ENCODE peak calls at places on chromosome 15, in four cellular contexts. B is transverse colon, I is Peyer's patch, P is HCT116. R is an unnamed sample.

GRCh38 chr15:32646304-32646703 is 4.8 kb downstream of the SCG5 start:
- DNase-seq in B (no peak), I (no peak), P (no peak), R (no peak)

GRCh38 chr15:80234883-80235282 is 17.1 kb downstream of the CTXND1 start:
- DNase-seq in P (peak; percentile 40), B (peak; percentile 44), I (peak; percentile 38), R (peak; percentile 12)

GRCh38 chr15:62782100-62782791 is 260.3 kb upstream of the TPM1 start:
- DNase-seq in B (peak; percentile 54), P (peak; percentile 56), I (no peak), R (peak; percentile 29)

GRCh38 chr15:80804970-80805495 is 25.9 kb downstream of the CEMIP start:
- DNase-seq in I (no peak), P (no peak), B (no peak), R (no peak)

GRCh38 chr15:91593081-91593480 is 260.4 kb upstream of the SLCO3A1 start:
- DNase-seq in I (no peak), B (no peak), P (no peak), R (no peak)

GRCh38 chr15:78620021-78620838 is 566 bp downstream of the CHRNA3 start:
- DNase-seq in P (no peak), I (no peak), B (no peak), R (no peak)

GRCh38 chr15:52652984-52653383 is 26.2 kb downstream of the ATOSA start:
- DNase-seq in P (no peak), I (no peak), B (peak; percentile 12), R (no peak)

GRCh38 chr15:77494073-77494472 is 73.4 kb downstream of the HMG20A start:
- DNase-seq in I (no peak), P (no peak), B (no peak), R (no peak)

GRCh38 chr15:79858469-79858868 is 38.3 kb downstream of the MTHFS start:
- DNase-seq in P (no peak), B (no peak), I (no peak), R (no peak)

GRCh38 chr15:64732156-64732860 is 43.1 kb downstream of the RBPMS2 start:
- DNase-seq in I (no peak), B (no peak), P (no peak), R (no peak)

GRCh38 chr15:51250217-51251011 is 88.0 kb downstream of the CYP19A1 start:
- DNase-seq in I (no peak), B (no peak), P (no peak), R (no peak)

GRCh38 chr15:89150762-89151305 is 62.6 kb downstream of the ABHD2 start:
- DNase-seq in B (no peak), P (no peak), I (no peak), R (no peak)

GRCh38 chr15:62027916-62028315 is 32.3 kb downstream of the VPS13C start:
- DNase-seq in P (no peak), B (no peak), I (no peak), R (no peak)

GRCh38 chr15:77009646-77010311 is 14.9 kb downstream of the PSTPIP1 start:
- DNase-seq in P (no peak), I (no peak), B (no peak), R (no peak)

GRCh38 chr15:69524296-69524695 is 71.7 kb downstream of the RPLP1 start:
- DNase-seq in P (no peak), B (peak; percentile 35), I (no peak), R (no peak)

GRCh38 chr15:96343529-96344072 is 13.1 kb downstream of the NR2F2 start:
- DNase-seq in I (no peak), B (no peak), P (no peak), R (no peak)

DNA sequence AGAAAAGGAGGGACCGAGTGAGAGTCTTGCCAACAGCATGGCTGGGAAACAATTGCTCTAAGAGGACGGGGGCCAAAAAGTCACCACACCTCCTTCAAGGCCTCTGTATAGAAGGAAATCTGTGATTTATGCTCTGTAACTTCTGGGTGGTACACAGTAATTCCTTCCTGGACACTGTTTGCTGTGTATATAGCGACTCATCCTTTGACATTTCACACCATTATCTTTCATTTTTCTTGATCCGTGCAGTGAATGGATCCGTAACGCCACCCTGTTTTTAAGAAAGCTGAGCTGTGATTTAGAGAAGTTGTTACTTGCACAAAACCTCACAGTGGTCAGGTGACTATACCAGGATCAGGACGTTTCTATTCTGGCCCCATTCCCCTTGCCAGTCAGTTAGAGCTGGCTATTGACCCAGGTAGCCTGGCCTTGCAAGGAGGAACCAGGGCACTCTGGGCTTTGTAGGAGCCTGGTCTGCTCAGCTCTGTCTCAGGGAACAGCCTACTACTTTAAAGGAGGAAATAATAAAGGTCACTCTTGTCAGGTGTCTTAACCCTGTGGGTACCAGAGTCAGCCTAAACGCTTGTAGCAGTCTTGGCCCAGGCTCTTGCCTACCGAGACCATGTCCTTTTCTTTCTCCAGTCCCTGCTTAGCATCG is 86.5 kb upstream of the MYZAP start:
- DNase-seq in P (no peak), I (no peak), B (no peak), R (no peak)
- TF ChIP-seq POLR2A in P (no peak), I (no peak), B (no peak), R (no peak)

GRCh38 chr15:74609938-74610301 is 5.7 kb upstream of the CLK3 start:
- DNase-seq in P (no peak), B (no peak), I (no peak), R (no peak)

GRCh38 chr15:74611341-74611740 is 4.3 kb upstream of the CLK3 start:
- DNase-seq in B (no peak), I (no peak), P (no peak), R (no peak)

GRCh38 chr15:74612677-74613076 is 3.0 kb upstream of the CLK3 start:
- DNase-seq in I (no peak), B (no peak), P (no peak), R (no peak)

GRCh38 chr15:74608776-74609175 is 6.9 kb upstream of the CLK3 start:
- DNase-seq in B (no peak), I (no peak), P (no peak), R (no peak)

DNA sequence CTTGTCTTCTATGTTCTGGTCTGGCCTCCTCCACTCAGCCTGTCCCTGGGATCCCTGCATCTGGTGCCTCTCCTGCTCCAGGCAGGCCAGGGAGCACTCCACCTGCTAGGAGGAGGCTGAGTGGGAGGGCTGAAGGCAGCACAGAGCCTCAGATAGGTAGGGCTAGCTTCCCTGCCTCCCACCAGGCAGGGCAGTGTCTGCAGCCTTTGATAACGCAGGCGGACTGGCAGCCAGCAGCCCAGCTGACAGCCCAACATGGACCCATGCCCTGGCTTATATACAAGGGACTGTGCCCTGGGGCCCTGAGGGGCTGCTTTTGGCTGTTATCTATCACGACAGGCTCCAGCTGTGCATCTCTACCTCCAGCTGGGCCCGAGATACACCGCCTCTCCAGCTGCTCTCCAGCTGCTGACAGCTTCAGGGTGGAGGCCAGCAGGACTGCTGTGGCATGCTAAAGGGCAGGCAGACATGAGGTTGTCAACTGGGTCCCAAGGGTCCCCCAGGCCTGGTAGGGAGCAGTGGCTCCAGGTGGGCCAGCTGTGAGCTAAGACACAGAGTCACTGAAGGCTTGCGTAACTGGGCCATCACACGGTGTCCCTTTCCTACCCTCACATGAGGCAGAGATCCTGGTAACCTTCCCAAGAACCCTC is 5.2 kb upstream of the CLK3 start:
- DNase-seq in P (no peak), B (no peak), I (no peak), R (no peak)
- TF ChIP-seq POLR2A in P (no peak), B (no peak), I (no peak), R (no peak)

DNA sequence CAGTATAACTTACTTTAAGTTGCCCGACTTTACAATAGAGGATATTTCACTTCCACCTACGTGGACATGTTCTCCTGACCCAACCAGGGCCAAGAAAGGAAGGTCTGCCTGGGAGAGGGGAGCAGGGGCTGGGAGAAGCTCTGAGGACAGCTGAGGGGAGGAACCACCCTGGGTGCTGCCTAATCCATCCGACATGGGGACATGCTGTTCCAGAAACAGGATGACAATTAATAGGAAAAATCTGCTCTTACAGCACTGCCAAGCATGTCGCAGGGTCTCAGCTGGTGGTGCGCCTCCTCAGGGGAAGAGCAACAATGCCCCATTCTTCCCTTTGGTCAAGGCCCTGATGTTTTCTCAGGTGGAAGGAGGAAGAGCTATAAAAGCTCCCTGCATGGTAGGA is 132.3 kb downstream of the NTRK3 start:
- DNase-seq in B (no peak), P (no peak), I (no peak), R (no peak)
- TF ChIP-seq POLR2A in B (no peak), P (no peak), I (no peak), R (no peak)

GRCh38 chr15:100348578-100348977 is 6.8 kb upstream of the ADAMTS17 start:
- DNase-seq in P (no peak), B (no peak), I (no peak), R (no peak)

GRCh38 chr15:100350434-100351226 is 8.9 kb upstream of the ADAMTS17 start:
- DNase-seq in B (peak; percentile 51), P (no peak), I (no peak), R (no peak)

GRCh38 chr15:100349321-100349695 is 7.5 kb upstream of the ADAMTS17 start:
- DNase-seq in B (no peak), P (no peak), I (no peak), R (no peak)

GRCh38 chr15:100346866-100347512 is 5.2 kb upstream of the ADAMTS17 start:
- DNase-seq in P (no peak), I (no peak), B (no peak), R (no peak)

DNA sequence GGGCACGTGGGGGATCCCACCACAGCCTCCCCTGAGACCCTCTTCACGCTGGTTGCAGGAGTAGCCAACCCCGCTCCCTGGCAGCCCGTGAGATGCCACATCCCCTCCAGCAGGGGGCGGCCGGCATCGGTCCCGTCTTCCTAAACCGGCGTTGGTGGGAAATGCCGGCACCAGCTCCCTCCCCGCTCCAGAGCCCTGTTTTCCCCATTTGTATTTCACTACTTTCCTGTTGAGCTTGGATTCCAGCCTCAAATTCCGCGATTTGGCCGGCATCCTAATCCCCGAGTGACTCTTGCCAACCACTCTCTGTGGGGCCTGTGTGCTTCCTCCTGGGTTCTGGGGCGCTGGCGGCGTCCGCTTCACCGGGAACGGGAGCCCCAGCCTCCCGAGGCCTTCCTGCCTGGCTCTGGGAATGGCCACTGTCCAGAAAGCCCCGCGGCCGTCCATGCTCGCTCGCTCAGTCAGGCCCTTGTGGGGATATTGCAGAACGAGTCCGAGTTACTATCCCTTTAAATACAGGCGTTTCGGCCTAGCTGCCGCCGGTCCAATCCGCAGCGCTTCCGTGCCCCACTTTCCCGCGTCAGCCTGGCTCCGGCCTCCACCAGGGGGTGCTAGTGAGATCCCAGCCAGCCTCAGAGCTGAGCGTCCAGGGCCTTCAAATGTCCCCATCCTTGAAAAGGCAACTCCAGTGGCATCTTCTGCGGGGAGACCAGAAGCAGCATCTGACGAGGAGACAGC is 8.1 kb upstream of the ADAMTS17 start:
- DNase-seq in I (peak; percentile 71), B (peak; percentile 95), P (peak; percentile 70), R (no peak)
- TF ChIP-seq POLR2A in I (no peak), B (peak; percentile 30), P (no peak), R (no peak)

DNA sequence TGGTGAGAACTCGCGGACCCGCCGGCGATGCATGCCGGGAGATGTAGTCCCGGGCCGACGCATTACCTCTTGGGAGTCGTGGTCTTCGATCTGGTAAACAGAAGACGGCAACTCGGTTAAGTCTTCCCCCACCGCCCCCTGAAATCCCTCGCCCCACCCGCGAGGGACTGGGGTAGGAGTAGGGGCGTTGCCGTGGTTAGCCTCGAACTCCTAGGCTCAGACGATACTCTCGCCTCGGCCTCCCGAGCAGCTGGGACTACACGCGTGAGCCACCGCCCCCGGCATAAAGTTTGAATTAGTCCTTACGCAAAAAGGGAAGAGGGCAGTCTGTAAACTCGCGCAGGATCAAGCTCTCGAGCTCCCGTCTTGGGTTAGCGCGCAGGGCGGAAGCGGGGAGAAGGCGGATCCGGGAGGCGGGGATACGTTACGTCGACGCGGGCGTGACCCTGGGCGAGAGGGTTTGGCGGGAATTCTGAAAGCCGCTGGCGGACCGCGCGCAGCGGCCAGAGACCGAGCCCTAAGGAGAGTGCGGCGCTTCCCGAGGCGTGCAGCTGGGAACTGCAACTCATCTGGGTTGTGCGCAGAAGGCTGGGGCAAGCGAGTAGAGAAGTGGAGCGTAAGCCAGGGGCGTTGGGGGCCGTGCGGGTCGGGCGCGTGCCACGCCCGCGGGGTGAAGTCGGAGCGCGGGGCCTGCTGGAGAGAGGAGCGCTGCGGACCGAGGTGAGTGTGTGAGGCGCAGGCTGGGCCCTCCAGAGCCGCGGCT is at the start of gene RAD51:
- DNase-seq in P (peak; percentile 87), I (peak; percentile 90), B (peak; percentile 95), R (peak; percentile 93)
- TF ChIP-seq POLR2A in P (peak; percentile 65), I (peak; percentile 72), B (peak; percentile 80), R (peak; percentile 57)

R was measured in H54.